ENCODE peak calls at places on chromosomes 16 and 17, in four cellular contexts. One of them, this sample, is unnamed.

GRCh38 chr17:30369995-30370394 is 8.7 kb upstream of the CPD start:
- DNase-seq in hepatic stellate cell: no peak
- DNase-seq in germinal center: no peak
- DNase-seq in AG08395: no peak
- DNase-seq in this sample: no peak

GRCh38 chr17:41750866-41751265 is 16.4 kb upstream of the HAP1 start:
- DNase-seq in AG08395: no peak
- DNase-seq in hepatic stellate cell: no peak
- DNase-seq in germinal center: no peak
- DNase-seq in this sample: no peak

GRCh38 chr16:66618588-66618987 is 14.1 kb downstream of the CMTM3 start:
- DNase-seq in hepatic stellate cell: peak
- DNase-seq in AG08395: peak
- DNase-seq in germinal center: no peak
- DNase-seq in this sample: no peak

GRCh38 chr16:11698271-11698689 is 30.0 kb downstream of the SNN start:
- DNase-seq in germinal center: no peak
- DNase-seq in hepatic stellate cell: no peak
- DNase-seq in AG08395: no peak
- DNase-seq in this sample: no peak

GRCh38 chr17:78737332-78737731 is 44.7 kb downstream of the CYTH1 start:
- DNase-seq in germinal center: no peak
- DNase-seq in AG08395: peak
- DNase-seq in hepatic stellate cell: peak
- DNase-seq in this sample: no peak

GRCh38 chr16:57419506-57419905 is 14.9 kb downstream of the CCL17 start:
- DNase-seq in germinal center: no peak
- DNase-seq in AG08395: no peak
- DNase-seq in hepatic stellate cell: no peak
- DNase-seq in this sample: no peak

GRCh38 chr17:68204736-68205135 is 43.1 kb upstream of the AMZ2 start:
- DNase-seq in AG08395: no peak
- DNase-seq in germinal center: no peak
- DNase-seq in hepatic stellate cell: no peak
- DNase-seq in this sample: peak

GRCh38 chr16:1288813-1289479 is 20.5 kb upstream of the UBE2I start:
- DNase-seq in hepatic stellate cell: no peak
- DNase-seq in AG08395: no peak
- DNase-seq in germinal center: no peak
- DNase-seq in this sample: no peak

GRCh38 chr17:39617446-39618251 is 9.1 kb upstream of the PPP1R1B start:
- DNase-seq in germinal center: peak
- DNase-seq in hepatic stellate cell: peak
- DNase-seq in AG08395: peak
- DNase-seq in this sample: peak

GRCh38 chr16:84331998-84332780 is 36.1 kb upstream of the ATP2C2 start:
- DNase-seq in hepatic stellate cell: no peak
- DNase-seq in AG08395: peak
- DNase-seq in germinal center: no peak
- DNase-seq in this sample: no peak

GRCh38 chr17:1227917-1228751 is 42.1 kb upstream of the BHLHA9 start:
- DNase-seq in germinal center: peak
- DNase-seq in AG08395: no peak
- DNase-seq in hepatic stellate cell: no peak
- DNase-seq in this sample: peak

GRCh38 chr17:56021681-56022205 is 131.5 kb upstream of the ANKFN1 start:
- DNase-seq in hepatic stellate cell: no peak
- DNase-seq in AG08395: no peak
- DNase-seq in germinal center: no peak
- DNase-seq in this sample: no peak

GRCh38 chr17:72632026-72632684 is 460.3 kb downstream of the SLC39A11 start:
- DNase-seq in AG08395: no peak
- DNase-seq in hepatic stellate cell: no peak
- DNase-seq in germinal center: no peak
- DNase-seq in this sample: no peak

GRCh38 chr16:69820926-69821541 is 58.9 kb downstream of the WWP2 start:
- DNase-seq in hepatic stellate cell: no peak
- DNase-seq in AG08395: peak
- DNase-seq in germinal center: no peak
- DNase-seq in this sample: no peak

GRCh38 chr16:58128721-58129096 is 472 bp downstream of the CFAP20 start:
- DNase-seq in germinal center: no peak
- DNase-seq in AG08395: no peak
- DNase-seq in hepatic stellate cell: no peak
- DNase-seq in this sample: no peak

GRCh38 chr17:43021739-43022512 is at the start of gene VAT1:
- DNase-seq in germinal center: peak
- DNase-seq in hepatic stellate cell: peak
- DNase-seq in AG08395: peak
- DNase-seq in this sample: peak

GRCh38 chr17:9268546-9268945 is 247.2 kb downstream of the NTN1 start:
- DNase-seq in germinal center: no peak
- DNase-seq in hepatic stellate cell: no peak
- DNase-seq in AG08395: no peak
- DNase-seq in this sample: no peak

GRCh38 chr16:4909825-4910224 is 27.1 kb downstream of the PPL start:
- DNase-seq in germinal center: no peak
- DNase-seq in AG08395: no peak
- DNase-seq in hepatic stellate cell: no peak
- DNase-seq in this sample: no peak

GRCh38 chr17:34312080-34312479 is 7.2 kb upstream of the CCL8 start:
- DNase-seq in hepatic stellate cell: peak
- DNase-seq in germinal center: no peak
- DNase-seq in AG08395: no peak
- DNase-seq in this sample: no peak

GRCh38 chr16:11309895-11310633 is 28.9 kb upstream of the PRM1 start:
- DNase-seq in hepatic stellate cell: no peak
- DNase-seq in germinal center: peak
- DNase-seq in AG08395: no peak
- DNase-seq in this sample: no peak

GRCh38 chr16:52581530-52581929 is 34.6 kb upstream of the TOX3 start:
- DNase-seq in germinal center: no peak
- DNase-seq in hepatic stellate cell: no peak
- DNase-seq in AG08395: no peak
- DNase-seq in this sample: no peak

GRCh38 chr17:44906987-44907681 is 7.9 kb upstream of the EFTUD2 start:
- DNase-seq in AG08395: no peak
- DNase-seq in germinal center: no peak
- DNase-seq in hepatic stellate cell: no peak
- DNase-seq in this sample: no peak

GRCh38 chr16:20906225-20906870 is 5.8 kb downstream of the LYRM1 start:
- DNase-seq in AG08395: peak
- DNase-seq in hepatic stellate cell: peak
- DNase-seq in germinal center: no peak
- DNase-seq in this sample: no peak

GRCh38 chr17:33126086-33126485 is 134.4 kb downstream of the SPACA3 start:
- DNase-seq in germinal center: no peak
- DNase-seq in AG08395: no peak
- DNase-seq in hepatic stellate cell: no peak
- DNase-seq in this sample: no peak

GRCh38 chr17:58756246-58757161 is 850 bp downstream of the PPM1E start:
- DNase-seq in hepatic stellate cell: peak
- DNase-seq in AG08395: peak
- DNase-seq in germinal center: peak
- DNase-seq in this sample: peak

GRCh38 chr16:27208809-27209208 is 5.5 kb downstream of the KDM8 start:
- DNase-seq in germinal center: no peak
- DNase-seq in AG08395: no peak
- DNase-seq in hepatic stellate cell: no peak
- DNase-seq in this sample: no peak

GRCh38 chr16:12573730-12574383 is 229.8 kb downstream of the CPPED1 start:
- DNase-seq in AG08395: peak
- DNase-seq in germinal center: peak
- DNase-seq in hepatic stellate cell: no peak
- DNase-seq in this sample: peak